ENCODE peak calls at places on chromosomes 11 and 22, in four cellular contexts. One of them, this sample, is unnamed.

GRCh38 chr11:61027141-61027840 is 55.8 kb downstream of the CD6 start:
- DNase-seq in tibial nerve: no peak
- DNase-seq in A549: no peak
- DNase-seq in ovary: no peak
- DNase-seq in this sample: no peak

GRCh38 chr11:10784229-10785145 is 24.2 kb downstream of the EIF4G2 start:
- DNase-seq in tibial nerve: no peak
- DNase-seq in ovary: no peak
- DNase-seq in A549: no peak
- DNase-seq in this sample: no peak

GRCh38 chr11:97739892-97740782 is 1280.6 kb upstream of the CNTN5 start:
- DNase-seq in A549: no peak
- DNase-seq in tibial nerve: no peak
- DNase-seq in ovary: no peak
- DNase-seq in this sample: no peak

GRCh38 chr11:130480721-130481140 is 32.3 kb downstream of the ADAMTS15 start:
- DNase-seq in tibial nerve: no peak
- DNase-seq in ovary: no peak
- DNase-seq in A549: no peak
- DNase-seq in this sample: no peak

GRCh38 chr11:96257036-96257435 is 86.0 kb downstream of the MAML2 start:
- DNase-seq in A549: no peak
- DNase-seq in tibial nerve: no peak
- DNase-seq in ovary: no peak
- DNase-seq in this sample: no peak

GRCh38 chr22:47203554-47203991 is 441.1 kb downstream of the TBC1D22A start:
- DNase-seq in tibial nerve: no peak
- DNase-seq in ovary: peak; percentile 83
- DNase-seq in A549: no peak
- DNase-seq in this sample: no peak

GRCh38 chr11:44893250-44894216 is 57.1 kb downstream of the TP53I11 start:
- DNase-seq in ovary: peak; percentile 41
- DNase-seq in tibial nerve: no peak
- DNase-seq in A549: no peak
- DNase-seq in this sample: no peak

GRCh38 chr11:116736763-116737162 is 36.0 kb downstream of the BUD13 start:
- DNase-seq in ovary: no peak
- DNase-seq in tibial nerve: no peak
- DNase-seq in A549: peak; percentile 48
- DNase-seq in this sample: no peak

GRCh38 chr11:128391809-128392208 is 195.5 kb downstream of the ETS1 start:
- DNase-seq in ovary: no peak
- DNase-seq in tibial nerve: no peak
- DNase-seq in A549: no peak
- DNase-seq in this sample: no peak

GRCh38 chr11:130187096-130187495 is 27.5 kb downstream of the ST14 start:
- DNase-seq in ovary: no peak
- DNase-seq in A549: no peak
- DNase-seq in tibial nerve: no peak
- DNase-seq in this sample: no peak

GRCh38 chr11:132278801-132279574 is 908.6 kb downstream of the NTM start:
- DNase-seq in A549: peak; percentile 0
- DNase-seq in tibial nerve: peak; percentile 12
- DNase-seq in ovary: no peak
- DNase-seq in this sample: no peak

GRCh38 chr22:49192857-49193250 is 634.8 kb downstream of the BRD1 start:
- DNase-seq in A549: no peak
- DNase-seq in tibial nerve: no peak
- DNase-seq in ovary: no peak
- DNase-seq in this sample: no peak

GRCh38 chr11:35166369-35167360 is 27.7 kb downstream of the CD44 start:
- DNase-seq in A549: peak; percentile 73
- DNase-seq in tibial nerve: no peak
- DNase-seq in ovary: no peak
- DNase-seq in this sample: no peak

GRCh38 chr11:119367661-119368120 is 13.8 kb downstream of the USP2 start:
- DNase-seq in ovary: no peak
- DNase-seq in tibial nerve: no peak
- DNase-seq in A549: no peak
- DNase-seq in this sample: no peak

GRCh38 chr22:30324008-30324730 is 2.6 kb downstream of the TBC1D10A start:
- DNase-seq in tibial nerve: no peak
- DNase-seq in ovary: no peak
- DNase-seq in A549: no peak
- DNase-seq in this sample: no peak

GRCh38 chr11:17686185-17686980 is 33.0 kb upstream of the MYOD1 start:
- DNase-seq in ovary: no peak
- DNase-seq in A549: no peak
- DNase-seq in tibial nerve: no peak
- DNase-seq in this sample: no peak

GRCh38 chr11:38791346-38791961 is 2193.4 kb upstream of the RAG2 start:
- DNase-seq in A549: peak; percentile 62
- DNase-seq in ovary: peak; percentile 22
- DNase-seq in tibial nerve: peak; percentile 67
- DNase-seq in this sample: no peak

GRCh38 chr22:44571566-44572413 is 73.8 kb upstream of the RTL6 start:
- DNase-seq in ovary: no peak
- DNase-seq in tibial nerve: no peak
- DNase-seq in A549: no peak
- DNase-seq in this sample: no peak
- TF ChIP-seq EP300 in ovary: no peak
- TF ChIP-seq EP300 in tibial nerve: no peak
- TF ChIP-seq EP300 in A549: no peak
- TF ChIP-seq EP300 in this sample: no peak

GRCh38 chr11:64568584-64569140 is 22.4 kb upstream of the SLC22A12 start:
- DNase-seq in tibial nerve: no peak
- DNase-seq in A549: no peak
- DNase-seq in ovary: peak; percentile 12
- DNase-seq in this sample: no peak
- H3K4me3 ChIP-seq in tibial nerve: no peak overlapping the region
- H3K4me3 ChIP-seq in A549: no peak overlapping the region
- H3K4me3 ChIP-seq in ovary: no peak overlapping the region
- H3K4me3 ChIP-seq in this sample: no peak overlapping the region

GRCh38 chr11:125554038-125554437 is 15.2 kb upstream of the EI24 start:
- DNase-seq in ovary: no peak
- DNase-seq in A549: no peak
- DNase-seq in tibial nerve: no peak
- DNase-seq in this sample: no peak

GRCh38 chr11:125552927-125553326 is 16.4 kb upstream of the EI24 start:
- DNase-seq in tibial nerve: no peak
- DNase-seq in ovary: no peak
- DNase-seq in A549: no peak
- DNase-seq in this sample: no peak

GRCh38 chr11:125553357-125553756 is 15.9 kb upstream of the EI24 start:
- DNase-seq in ovary: no peak
- DNase-seq in A549: no peak
- DNase-seq in tibial nerve: no peak
- DNase-seq in this sample: no peak

GRCh38 chr11:125550780-125551179 is 18.5 kb upstream of the EI24 start:
- DNase-seq in tibial nerve: no peak
- DNase-seq in ovary: no peak
- DNase-seq in A549: no peak
- DNase-seq in this sample: no peak

GRCh38 chr11:125551835-125552342 is 17.4 kb upstream of the EI24 start:
- DNase-seq in tibial nerve: no peak
- DNase-seq in A549: no peak
- DNase-seq in ovary: no peak
- DNase-seq in this sample: no peak
- TF ChIP-seq POLR2A in tibial nerve: no peak
- TF ChIP-seq POLR2A in A549: no peak
- TF ChIP-seq POLR2A in ovary: no peak
- TF ChIP-seq POLR2A in this sample: no peak

GRCh38 chr11:110070176-110070575 is 23.0 kb upstream of the ZC3H12C start:
- DNase-seq in tibial nerve: no peak
- DNase-seq in ovary: no peak
- DNase-seq in A549: no peak
- DNase-seq in this sample: no peak
- TF ChIP-seq EP300 in tibial nerve: no peak
- TF ChIP-seq EP300 in ovary: no peak
- TF ChIP-seq EP300 in A549: no peak
- TF ChIP-seq EP300 in this sample: no peak

DNA sequence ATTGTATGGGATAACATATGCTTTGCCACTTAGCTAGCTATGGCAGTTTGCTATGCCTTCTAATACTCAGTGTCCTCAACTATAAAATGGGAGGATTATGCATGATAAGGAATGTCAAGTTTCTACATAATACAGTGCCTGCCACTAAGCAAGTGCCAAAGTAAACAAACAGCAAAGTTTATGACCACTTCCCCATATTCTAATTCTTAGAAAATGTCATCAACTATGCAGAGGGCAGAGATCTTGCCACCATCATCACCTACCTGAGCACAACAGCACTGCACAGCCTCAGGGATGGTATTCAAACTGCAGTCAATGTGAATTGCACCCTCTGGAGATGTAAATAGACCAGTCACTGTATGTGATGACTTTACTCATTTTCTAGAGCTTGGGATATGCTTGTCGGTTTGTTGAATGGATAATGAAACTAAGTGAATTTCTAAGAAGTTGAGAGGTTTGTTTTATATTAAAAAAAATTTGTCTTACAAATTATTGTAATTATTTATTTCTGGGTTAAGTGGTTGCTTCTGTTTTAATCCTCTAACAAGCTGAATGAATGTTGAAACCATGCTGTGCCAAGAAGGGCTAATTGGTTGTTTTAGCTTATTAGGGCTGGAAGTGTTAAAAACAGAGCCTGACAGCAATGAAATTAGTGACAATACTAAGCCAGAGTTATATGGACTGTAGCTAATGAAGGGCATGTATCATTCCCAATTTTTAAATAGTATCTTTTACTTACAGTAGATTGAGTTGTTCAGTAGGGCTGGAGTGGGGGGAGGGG is 398.4 kb downstream of the CNTN5 start:
- DNase-seq in ovary: no peak
- DNase-seq in tibial nerve: no peak
- DNase-seq in A549: no peak
- DNase-seq in this sample: no peak
- H3K4me3 ChIP-seq in ovary: no peak overlapping the region
- H3K4me3 ChIP-seq in tibial nerve: no peak overlapping the region
- H3K4me3 ChIP-seq in A549: no peak overlapping the region
- H3K4me3 ChIP-seq in this sample: no peak overlapping the region

DNA sequence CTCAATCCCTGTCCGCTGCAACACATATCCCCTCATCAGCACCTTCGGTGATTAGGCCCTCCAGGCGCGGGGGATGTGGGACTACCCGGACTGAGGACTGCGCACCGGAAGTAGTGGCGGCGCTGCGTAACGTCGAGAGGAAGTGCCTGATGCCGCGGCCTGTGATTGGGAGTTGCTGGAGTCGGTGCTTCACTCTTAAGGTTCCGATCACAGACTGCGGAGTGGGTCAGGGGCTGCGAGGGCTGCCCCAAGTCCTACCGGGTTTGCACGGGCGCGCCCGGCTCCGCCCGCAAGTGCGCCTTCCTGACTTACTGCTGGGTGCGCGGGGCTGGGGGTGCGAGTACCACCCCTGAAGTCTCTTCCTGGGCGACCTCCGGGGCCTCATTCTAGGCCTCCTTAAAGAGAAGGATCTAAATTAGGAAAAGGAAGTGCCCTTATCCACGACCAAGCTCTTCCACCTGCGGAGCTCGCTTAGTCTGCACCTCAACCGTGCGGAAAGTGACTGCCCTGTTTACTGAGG is at the start of gene ALKBH3:
- DNase-seq in ovary: peak; percentile 92
- DNase-seq in A549: peak; percentile 97
- DNase-seq in tibial nerve: peak; percentile 87
- DNase-seq in this sample: peak; percentile 93
- TF ChIP-seq POLR2A in ovary: peak; percentile 53
- TF ChIP-seq POLR2A in A549: peak; percentile 53
- TF ChIP-seq POLR2A in tibial nerve: no peak
- TF ChIP-seq POLR2A in this sample: peak; percentile 29

GRCh38 chr22:20808844-20809243 is 34.9 kb downstream of the SERPIND1 start:
- DNase-seq in tibial nerve: no peak
- DNase-seq in ovary: no peak
- DNase-seq in A549: no peak
- DNase-seq in this sample: no peak
- TF ChIP-seq EP300 in tibial nerve: no peak
- TF ChIP-seq EP300 in ovary: no peak
- TF ChIP-seq EP300 in A549: no peak
- TF ChIP-seq EP300 in this sample: no peak

GRCh38 chr11:67344264-67344663 is 9.1 kb downstream of the POLD4 start:
- DNase-seq in A549: no peak
- DNase-seq in tibial nerve: no peak
- DNase-seq in ovary: no peak
- DNase-seq in this sample: no peak

GRCh38 chr11:67345949-67346819 is 7.2 kb downstream of the POLD4 start:
- DNase-seq in ovary: no peak
- DNase-seq in tibial nerve: no peak
- DNase-seq in A549: peak; percentile 97
- DNase-seq in this sample: peak; percentile 66

GRCh38 chr11:67349036-67349435 is 4.3 kb downstream of the POLD4 start:
- DNase-seq in A549: peak; percentile 41
- DNase-seq in ovary: no peak
- DNase-seq in tibial nerve: no peak
- DNase-seq in this sample: no peak

GRCh38 chr11:67347964-67348749 is 5.2 kb downstream of the POLD4 start:
- DNase-seq in tibial nerve: no peak
- DNase-seq in A549: peak; percentile 16
- DNase-seq in ovary: no peak
- DNase-seq in this sample: no peak

DNA sequence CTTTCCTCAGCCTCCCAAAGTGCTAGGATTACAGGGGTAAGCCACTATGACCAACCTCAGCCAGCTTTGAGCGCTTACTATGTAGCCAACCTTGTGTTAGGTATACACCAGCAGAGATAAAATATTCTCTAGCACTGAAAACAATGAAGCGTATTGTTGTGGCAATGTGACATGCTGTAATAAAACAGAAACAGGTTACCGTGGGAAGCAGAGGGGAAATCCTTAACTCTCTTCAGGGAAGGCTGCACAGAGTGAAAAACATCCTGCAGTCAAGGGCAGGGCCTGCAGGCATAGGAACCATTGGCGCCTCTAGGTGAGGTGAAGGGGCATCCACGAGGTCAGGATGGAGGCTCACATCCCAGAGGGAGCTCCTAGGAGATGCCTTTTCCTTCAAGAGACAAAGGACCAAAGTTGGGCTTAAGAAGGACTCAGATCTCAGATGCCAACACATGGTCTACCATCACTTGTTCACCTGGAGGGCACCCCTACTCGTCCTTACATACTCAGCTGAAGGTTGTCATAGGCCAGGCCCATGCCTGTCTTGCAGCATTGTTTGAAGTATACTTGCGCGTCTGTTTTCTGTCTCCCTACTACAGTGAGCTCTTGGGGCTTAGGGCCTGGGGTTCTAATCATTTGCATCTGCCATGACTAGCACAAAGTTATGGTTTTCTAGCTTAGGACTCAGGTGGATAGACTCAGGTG is 7.9 kb downstream of the POLD4 start:
- DNase-seq in A549: no peak
- DNase-seq in ovary: no peak
- DNase-seq in tibial nerve: no peak
- DNase-seq in this sample: peak; percentile 44
- H3K4me3 ChIP-seq in A549: no peak overlapping the region
- H3K4me3 ChIP-seq in ovary: no peak overlapping the region
- H3K4me3 ChIP-seq in tibial nerve: no peak overlapping the region
- H3K4me3 ChIP-seq in this sample: no peak overlapping the region

GRCh38 chr11:28110108-28110838 is 2.1 kb downstream of the METTL15 start:
- DNase-seq in ovary: peak; percentile 69
- DNase-seq in tibial nerve: peak; percentile 58
- DNase-seq in A549: peak; percentile 88
- DNase-seq in this sample: peak; percentile 76
- TF ChIP-seq POLR2A in ovary: peak; percentile 30
- TF ChIP-seq POLR2A in tibial nerve: no peak
- TF ChIP-seq POLR2A in A549: peak; percentile 65
- TF ChIP-seq POLR2A in this sample: peak; percentile 46

This sample was measured in transverse colon.